ENCODE peak calls at places on chromosomes 16 and 17, in eight cellular contexts. S is pancreas, M is ascending aorta, O is neuronal stem cell, Q is HCT116, P is GM12878, I is tibial nerve, U is spleen. H is an unnamed sample. For H3K36me3, the result is how much of the 10 kb centered on the place peaks cover.

GRCh38 chr17:34307110-34307509 is 12.1 kb upstream of the CCL8 start:
- DNase-seq in M (no peak), P (no peak), Q (no peak), O (no peak), S (no peak), U (no peak), I (peak), H (no peak)

GRCh38 chr17:76848670-76849069 is 19.5 kb upstream of the MGAT5B start:
- DNase-seq in P (no peak), O (no peak), U (no peak), I (no peak), Q (no peak), M (no peak), S (no peak), H (no peak)

GRCh38 chr17:69714659-69715058 is 300.2 kb downstream of the MAP2K6 start:
- DNase-seq in S (no peak), I (no peak), U (no peak), O (no peak), M (no peak), Q (no peak), P (no peak), H (no peak)

GRCh38 chr17:79535728-79536025 is 75.2 kb downstream of the RBFOX3 start:
- DNase-seq in M (no peak), I (no peak), P (no peak), O (no peak), S (no peak), Q (no peak), U (no peak), H (no peak)

GRCh38 chr16:50667497-50668367 is 13.4 kb downstream of the SNX20 start:
- DNase-seq in U (peak), O (no peak), I (no peak), Q (no peak), M (no peak), S (no peak), P (no peak), H (no peak)

GRCh38 chr16:78988361-78988992 is 612.1 kb downstream of the MAF start:
- DNase-seq in Q (no peak), O (no peak), I (no peak), S (no peak), M (no peak), U (no peak), P (no peak), H (peak)

GRCh38 chr16:30186782-30187555 is 3.6 kb downstream of the CORO1A start:
- DNase-seq in I (peak), P (peak), Q (no peak), M (peak), O (no peak), S (peak), U (peak), H (peak)

GRCh38 chr17:76585649-76586593 is at the start of gene ST6GALNAC2:
- DNase-seq in O (no peak), I (no peak), Q (peak), U (peak), P (no peak), S (peak), M (peak), H (no peak)

GRCh38 chr16:89375686-89376085 is 114.7 kb downstream of the ANKRD11 start:
- DNase-seq in I (no peak), U (no peak), M (no peak), O (no peak), P (no peak), Q (no peak), S (no peak), H (no peak)

GRCh38 chr17:48909796-48910195 is 1.6 kb downstream of the UBE2Z start:
- DNase-seq in Q (no peak), M (no peak), U (no peak), S (no peak), P (peak), I (no peak), O (no peak), H (no peak)

GRCh38 chr16:76729525-76729924 is 452.3 kb downstream of the CNTNAP4 start:
- DNase-seq in P (no peak), U (no peak), O (no peak), Q (no peak), S (no peak), M (no peak), I (no peak), H (no peak)

GRCh38 chr17:34703533-34703932 is 124.2 kb downstream of the TMEM132E start:
- DNase-seq in M (no peak), Q (no peak), S (no peak), I (peak), O (peak), U (no peak), P (no peak), H (peak)

GRCh38 chr16:85729452-85729851 is 21.4 kb downstream of the C16orf74 start:
- DNase-seq in I (no peak), O (no peak), M (no peak), Q (no peak), U (no peak), P (no peak), S (no peak), H (no peak)

GRCh38 chr16:10738231-10739077 is 5.2 kb upstream of the NUBP1 start:
- DNase-seq in P (peak), I (peak), O (no peak), S (no peak), U (peak), M (peak), Q (peak), H (peak)

GRCh38 chr16:69286941-69287713 is 24.0 kb upstream of the VPS4A start:
- DNase-seq in U (no peak), M (peak), O (peak), P (peak), I (peak), Q (peak), S (peak), H (no peak)

GRCh38 chr16:12239226-12239625 is 262.7 kb downstream of the SNX29 start:
- DNase-seq in Q (no peak), P (no peak), U (no peak), O (no peak), S (no peak), M (no peak), I (no peak), H (no peak)

GRCh38 chr16:89136931-89137330 is 34.6 kb upstream of the CDH15 start:
- DNase-seq in O (no peak), M (no peak), S (no peak), U (peak), I (no peak), P (no peak), Q (no peak), H (no peak)

GRCh38 chr17:57925361-57925990 is 29.7 kb downstream of the CUEDC1 start:
- DNase-seq in S (no peak), P (no peak), Q (no peak), I (no peak), U (no peak), M (no peak), O (no peak), H (no peak)

GRCh38 chr16:55949518-55949917 is 74.3 kb upstream of the CES5A start:
- DNase-seq in I (no peak), U (no peak), Q (no peak), O (no peak), P (no peak), M (no peak), S (no peak), H (no peak)

GRCh38 chr16:48366165-48367093 is 18.8 kb downstream of the SIAH1 start:
- DNase-seq in P (peak), U (no peak), S (no peak), O (no peak), M (peak), I (peak), Q (peak), H (no peak)

GRCh38 chr16:47886631-47887415 is 269.0 kb downstream of the ABCC12 start:
- DNase-seq in I (no peak), S (no peak), O (no peak), P (no peak), U (no peak), M (no peak), Q (no peak), H (no peak)

GRCh38 chr17:47281246-47281645 is 27.6 kb downstream of the ITGB3 start:
- DNase-seq in I (no peak), Q (no peak), U (no peak), M (no peak), O (no peak), S (no peak), P (no peak), H (no peak)

GRCh38 chr17:81161536-81161935 is 3.8 kb upstream of the PVALEF start:
- DNase-seq in Q (no peak), I (no peak), U (peak), M (no peak), S (no peak), P (no peak), O (no peak), H (no peak)

GRCh38 chr17:77019955-77020379 is 120.8 kb upstream of the SEC14L1 start:
- DNase-seq in Q (no peak), S (no peak), U (no peak), O (no peak), I (no peak), P (no peak), M (no peak), H (peak)

DNA sequence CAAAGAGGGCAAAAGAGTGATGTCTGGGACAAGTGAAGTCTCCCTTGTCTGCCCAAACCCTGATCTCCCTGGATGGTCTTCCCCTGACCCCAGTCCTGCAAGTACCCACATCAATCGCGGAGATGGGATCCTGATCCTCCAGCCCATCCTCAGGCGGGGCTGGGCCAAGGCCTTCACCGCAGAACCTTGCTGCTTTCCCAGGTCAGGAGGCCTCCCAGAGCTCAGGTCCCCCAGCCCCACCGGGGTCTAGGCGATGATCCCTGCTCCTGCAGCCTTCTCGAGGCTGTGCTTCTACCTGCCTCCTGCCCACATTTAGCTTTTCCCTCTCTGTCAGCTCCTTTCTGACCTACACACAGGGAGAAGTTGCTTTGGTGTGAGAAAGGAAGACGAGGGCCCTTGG is 6.3 kb downstream of the SLC12A4 start:
- DNase-seq in S (no peak), Q (no peak), P (no peak), M (no peak), U (no peak), I (no peak), O (no peak), H (no peak)
- H3K36me3 ChIP-seq in S (under half), Q (under half), P (under half), M (half or more), U (half or more), I (half or more), O (half or more), H (half or more)

DNA sequence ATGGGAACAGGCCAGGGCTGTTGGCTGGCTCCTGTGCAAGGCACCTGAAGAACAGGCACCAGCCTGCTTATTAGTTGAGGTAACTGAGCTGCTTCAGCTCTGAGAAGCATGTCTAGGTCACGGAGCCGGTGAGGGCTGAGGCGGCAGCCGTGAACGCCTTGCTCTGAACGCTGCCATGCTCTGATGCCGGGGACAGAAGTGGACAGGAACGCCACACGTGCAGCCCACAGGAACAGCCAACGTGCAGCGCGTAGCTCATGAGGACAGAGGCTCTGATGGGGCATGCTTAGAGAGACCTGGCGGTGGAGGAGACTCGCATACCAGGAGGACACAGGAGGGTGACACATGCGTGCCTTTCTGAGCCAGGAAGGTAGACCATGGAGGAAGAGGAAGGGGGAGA is 25.6 kb downstream of the USP22 start:
- DNase-seq in P (no peak), Q (no peak), M (no peak), U (no peak), O (no peak), S (no peak), I (no peak), H (no peak)
- H3K36me3 ChIP-seq in P (half or more), Q (half or more), M (half or more), U (half or more), O (half or more), S (half or more), I (half or more), H (half or more)

GRCh38 chr16:9098377-9099090 is 7.1 kb downstream of the HAPSTR1 start:
- DNase-seq in U (no peak), S (no peak), M (no peak), O (no peak), P (no peak), I (no peak), Q (no peak), H (no peak)
- H3K36me3 ChIP-seq in U (half or more), S (under half), M (under half), O (under half), P (under half), I (under half), Q (half or more), H (half or more)

GRCh38 chr17:73397856-73398540 is 86.2 kb upstream of the CDC42EP4 start:
- DNase-seq in O (no peak), S (no peak), M (no peak), U (no peak), Q (no peak), P (no peak), I (no peak), H (no peak)

GRCh38 chr17:73397278-73397826 is 85.6 kb upstream of the CDC42EP4 start:
- DNase-seq in U (peak), M (no peak), I (no peak), P (no peak), S (no peak), Q (no peak), O (no peak), H (no peak)

GRCh38 chr17:73396429-73397277 is 84.9 kb upstream of the CDC42EP4 start:
- DNase-seq in P (no peak), I (no peak), O (no peak), U (peak), Q (no peak), M (no peak), S (no peak), H (no peak)

GRCh38 chr17:73400915-73401545 is 89.2 kb upstream of the CDC42EP4 start:
- DNase-seq in S (no peak), M (no peak), P (no peak), U (peak), Q (no peak), O (no peak), I (no peak), H (no peak)

DNA sequence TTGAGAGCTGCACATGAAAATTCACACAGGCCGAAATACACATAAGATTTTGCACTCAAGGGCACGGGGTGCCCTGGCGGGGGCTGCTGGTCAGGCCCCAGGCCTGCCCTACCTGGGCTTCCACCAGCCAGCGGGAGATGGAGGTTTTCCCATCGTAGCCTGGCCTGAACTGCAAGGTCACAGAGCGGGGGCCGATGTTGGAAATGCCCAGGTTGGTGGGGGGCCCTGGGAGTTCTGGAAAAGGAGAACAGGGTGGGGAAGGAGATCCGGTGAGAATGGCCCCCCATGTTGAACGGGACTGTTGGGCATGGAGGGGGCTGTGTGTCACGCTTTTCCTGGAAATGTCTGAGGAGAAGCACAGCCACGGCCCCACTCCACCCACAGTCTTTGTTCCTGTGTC is 87.3 kb upstream of the CDC42EP4 start:
- DNase-seq in P (no peak), U (no peak), I (no peak), M (no peak), O (no peak), Q (no peak), S (no peak), H (no peak)
- H3K36me3 ChIP-seq in P (under half), U (under half), I (under half), M (under half), O (half or more), Q (under half), S (under half), H (half or more)

DNA sequence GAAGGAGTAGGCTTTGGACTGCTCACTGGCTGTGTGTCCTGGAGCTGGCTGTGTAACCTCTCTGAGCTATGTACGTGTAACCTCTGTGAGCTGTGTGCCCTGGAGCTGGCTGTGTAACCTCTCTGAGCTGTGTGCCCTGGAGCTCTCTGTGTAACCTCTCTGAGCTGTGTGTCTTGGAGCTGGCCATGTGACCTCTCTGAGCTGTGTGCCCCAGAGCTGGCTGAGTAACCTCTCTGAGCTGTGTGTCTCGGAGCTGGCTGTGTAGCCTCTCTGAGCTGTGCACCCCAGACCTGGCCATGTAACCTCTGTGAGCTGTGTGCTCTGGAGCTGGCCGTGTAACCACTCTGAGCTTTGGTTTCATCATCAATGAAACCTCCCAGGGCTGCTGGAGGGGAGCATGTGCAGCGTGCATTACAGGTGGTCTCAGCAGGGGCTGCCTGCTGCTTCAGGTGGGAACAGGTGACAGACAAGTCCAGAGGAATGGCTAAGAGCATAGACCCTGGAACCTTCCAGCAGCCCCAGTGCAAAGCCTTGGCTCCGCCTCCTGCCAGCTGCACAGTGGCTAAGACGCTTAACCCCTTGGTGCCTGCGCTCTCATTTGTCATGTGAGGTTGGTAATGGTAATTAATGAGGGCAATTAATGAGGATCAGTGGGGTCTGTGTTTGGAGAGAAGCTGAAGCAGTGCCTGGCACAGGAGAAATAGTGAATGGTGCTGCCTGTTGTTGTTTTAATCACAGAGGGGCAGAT is 86.7 kb downstream of the KATNIP start:
- DNase-seq in O (no peak), U (no peak), P (no peak), Q (no peak), S (no peak), M (no peak), I (no peak), H (no peak)
- H3K36me3 ChIP-seq in O (under half), U (half or more), P (under half), Q (under half), S (under half), M (under half), I (half or more), H (under half)

GRCh38 chr17:17168401-17168800 is 37.7 kb downstream of the PLD6 start:
- DNase-seq in U (no peak), P (no peak), Q (no peak), O (no peak), S (no peak), M (no peak), I (no peak), H (no peak)
- H3K36me3 ChIP-seq in U (half or more), P (under half), Q (under half), O (under half), S (under half), M (half or more), I (half or more), H (half or more)

GRCh38 chr16:57764341-57765159 is 29.0 kb downstream of the KATNB1 start:
- DNase-seq in S (no peak), I (no peak), U (no peak), P (peak), M (no peak), O (no peak), Q (peak), H (peak)

GRCh38 chr16:57762365-57763289 is 27.1 kb downstream of the KATNB1 start:
- DNase-seq in Q (no peak), P (no peak), U (no peak), I (no peak), S (no peak), O (no peak), M (no peak), H (no peak)

GRCh38 chr16:57765160-57765728 is 29.7 kb downstream of the KATNB1 start:
- DNase-seq in S (no peak), I (no peak), Q (no peak), O (no peak), U (no peak), P (no peak), M (no peak), H (no peak)

GRCh38 chr16:57763290-57764005 is 27.9 kb downstream of the KATNB1 start:
- DNase-seq in O (no peak), Q (no peak), U (no peak), M (no peak), S (no peak), P (no peak), I (no peak), H (no peak)

GRCh38 chr16:57764006-57764340 is 28.4 kb downstream of the KATNB1 start:
- DNase-seq in M (no peak), P (no peak), S (no peak), Q (no peak), O (no peak), I (no peak), U (no peak), H (no peak)
- H3K36me3 ChIP-seq in M (under half), P (under half), S (under half), Q (under half), O (under half), I (half or more), U (half or more), H (half or more)

DNA sequence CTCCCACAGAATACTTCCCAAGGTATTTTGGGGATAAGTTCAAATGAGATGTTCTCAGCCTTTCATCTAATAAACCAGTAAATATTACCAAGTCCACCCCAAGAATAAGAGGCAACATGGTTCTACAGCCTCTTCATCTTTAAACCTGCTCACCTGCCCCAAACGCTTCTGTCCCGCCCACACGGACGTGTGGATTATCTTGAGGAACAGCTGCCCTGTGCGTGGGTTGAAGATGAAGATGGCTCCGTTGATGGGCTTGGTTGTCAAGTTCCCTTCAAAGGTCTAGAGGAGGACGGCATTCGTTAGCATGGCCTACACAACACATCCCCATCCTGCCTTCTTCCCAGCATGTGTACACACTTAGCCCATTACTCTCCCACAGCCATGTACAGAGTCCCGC is 8.4 kb upstream of the RILP start:
- DNase-seq in Q (no peak), P (no peak), S (no peak), U (no peak), I (no peak), M (no peak), O (no peak), H (no peak)
- H3K36me3 ChIP-seq in Q (half or more), P (half or more), S (half or more), U (half or more), I (half or more), M (half or more), O (half or more), H (half or more)

DNA sequence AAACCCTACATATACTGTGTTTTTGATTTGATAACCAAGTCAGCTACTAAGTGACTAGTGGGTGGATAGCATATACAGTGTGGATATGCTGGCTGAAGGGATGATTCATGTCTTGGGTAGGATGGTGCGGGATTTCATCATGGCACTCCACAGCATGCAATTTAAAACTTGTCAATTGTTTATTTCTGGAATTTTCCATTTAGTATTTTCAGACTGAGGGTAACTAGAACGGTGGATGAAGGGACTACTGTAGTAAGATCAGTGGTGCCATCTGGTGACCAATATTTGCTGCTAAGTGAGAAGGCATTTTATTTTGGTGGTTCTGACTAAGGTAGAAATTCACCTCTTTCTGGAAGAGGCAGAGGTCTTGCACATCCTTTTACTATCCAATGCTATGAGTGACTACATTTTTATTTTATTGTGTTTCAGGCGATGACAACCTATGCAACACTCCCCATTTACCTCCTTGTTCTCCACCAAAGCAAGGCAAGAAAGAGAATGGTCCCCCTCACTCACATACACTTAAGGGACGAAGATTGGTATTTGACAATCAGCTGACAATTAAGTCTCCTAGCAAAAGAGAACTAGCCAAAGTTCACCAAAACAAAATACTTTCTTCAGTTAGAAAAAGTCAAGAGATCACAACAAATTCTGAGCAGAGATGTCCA is 3.1 kb downstream of the CDC6 start:
- DNase-seq in U (no peak), S (peak), O (no peak), M (no peak), I (peak), P (no peak), Q (peak), H (no peak)
- H3K36me3 ChIP-seq in U (under half), S (under half), O (under half), M (under half), I (under half), P (under half), Q (half or more), H (half or more)